ENCODE peak calls at places on chromosome 6, in nine cellular contexts. One of them, this sample, is unnamed.

GRCh38 chr6:18323935-18324707 is 59.8 kb upstream of the DEK start:
- DNase-seq in NCI-H146: peak
- DNase-seq in left ventricle myocardium superior: no peak
- DNase-seq in AML-193: peak
- DNase-seq in sciatic nerve: no peak
- DNase-seq in C1 segment of cervical spinal cord: no peak
- DNase-seq in T1000: no peak
- DNase-seq in RWPE1: peak
- DNase-seq in EL: peak
- DNase-seq in this sample: no peak

GRCh38 chr6:154258064-154258757 is 98.4 kb downstream of the IPCEF1 start:
- DNase-seq in NCI-H146: no peak
- DNase-seq in left ventricle myocardium superior: no peak
- DNase-seq in AML-193: peak
- DNase-seq in sciatic nerve: no peak
- DNase-seq in C1 segment of cervical spinal cord: no peak
- DNase-seq in T1000: no peak
- DNase-seq in RWPE1: no peak
- DNase-seq in EL: no peak
- DNase-seq in this sample: no peak

GRCh38 chr6:14706378-14706929 is 539.4 kb upstream of the JARID2 start:
- DNase-seq in NCI-H146: no peak
- DNase-seq in left ventricle myocardium superior: peak
- DNase-seq in AML-193: no peak
- DNase-seq in sciatic nerve: peak
- DNase-seq in C1 segment of cervical spinal cord: no peak
- DNase-seq in T1000: peak
- DNase-seq in RWPE1: peak
- DNase-seq in EL: peak
- DNase-seq in this sample: no peak

GRCh38 chr6:117951783-117952182 is 44.7 kb downstream of the SLC35F1 start:
- DNase-seq in NCI-H146: no peak
- DNase-seq in left ventricle myocardium superior: no peak
- DNase-seq in AML-193: no peak
- DNase-seq in sciatic nerve: no peak
- DNase-seq in C1 segment of cervical spinal cord: no peak
- DNase-seq in T1000: no peak
- DNase-seq in RWPE1: no peak
- DNase-seq in EL: no peak
- DNase-seq in this sample: no peak

GRCh38 chr6:106097368-106098231 is 11.5 kb downstream of the PRDM1 start:
- DNase-seq in NCI-H146: no peak
- DNase-seq in left ventricle myocardium superior: no peak
- DNase-seq in AML-193: peak
- DNase-seq in sciatic nerve: no peak
- DNase-seq in C1 segment of cervical spinal cord: no peak
- DNase-seq in T1000: no peak
- DNase-seq in RWPE1: no peak
- DNase-seq in EL: peak
- DNase-seq in this sample: no peak

GRCh38 chr6:157019115-157019628 is 242.0 kb downstream of the ARID1B start:
- DNase-seq in NCI-H146: no peak
- DNase-seq in left ventricle myocardium superior: no peak
- DNase-seq in AML-193: peak
- DNase-seq in sciatic nerve: no peak
- DNase-seq in C1 segment of cervical spinal cord: no peak
- DNase-seq in T1000: no peak
- DNase-seq in RWPE1: no peak
- DNase-seq in EL: peak
- DNase-seq in this sample: no peak

GRCh38 chr6:56899311-56899710 is 55.6 kb upstream of the BEND6 start:
- DNase-seq in NCI-H146: no peak
- DNase-seq in left ventricle myocardium superior: no peak
- DNase-seq in AML-193: no peak
- DNase-seq in sciatic nerve: no peak
- DNase-seq in C1 segment of cervical spinal cord: no peak
- DNase-seq in T1000: no peak
- DNase-seq in RWPE1: no peak
- DNase-seq in EL: peak
- DNase-seq in this sample: no peak

GRCh38 chr6:139654309-139654708 is 279.9 kb upstream of the CITED2 start:
- DNase-seq in NCI-H146: no peak
- DNase-seq in left ventricle myocardium superior: no peak
- DNase-seq in AML-193: no peak
- DNase-seq in sciatic nerve: no peak
- DNase-seq in C1 segment of cervical spinal cord: no peak
- DNase-seq in T1000: no peak
- DNase-seq in RWPE1: no peak
- DNase-seq in EL: no peak
- DNase-seq in this sample: no peak

GRCh38 chr6:38404900-38405556 is 234.7 kb downstream of the BTBD9 start:
- DNase-seq in NCI-H146: no peak
- DNase-seq in left ventricle myocardium superior: no peak
- DNase-seq in AML-193: no peak
- DNase-seq in sciatic nerve: no peak
- DNase-seq in C1 segment of cervical spinal cord: no peak
- DNase-seq in T1000: no peak
- DNase-seq in RWPE1: peak
- DNase-seq in EL: no peak
- DNase-seq in this sample: no peak

GRCh38 chr6:35082046-35082732 is 59.0 kb downstream of the TCP11 start:
- DNase-seq in NCI-H146: no peak
- DNase-seq in left ventricle myocardium superior: no peak
- DNase-seq in AML-193: no peak
- DNase-seq in sciatic nerve: no peak
- DNase-seq in C1 segment of cervical spinal cord: no peak
- DNase-seq in T1000: no peak
- DNase-seq in RWPE1: no peak
- DNase-seq in EL: no peak
- DNase-seq in this sample: no peak

GRCh38 chr6:71886184-71887005 is at the start of gene RIMS1:
- DNase-seq in NCI-H146: peak
- DNase-seq in left ventricle myocardium superior: peak
- DNase-seq in AML-193: no peak
- DNase-seq in sciatic nerve: no peak
- DNase-seq in C1 segment of cervical spinal cord: peak
- DNase-seq in T1000: peak
- DNase-seq in RWPE1: no peak
- DNase-seq in EL: peak
- DNase-seq in this sample: peak

GRCh38 chr6:11700118-11700718 is 78.4 kb downstream of the ADTRP start:
- DNase-seq in NCI-H146: peak
- DNase-seq in left ventricle myocardium superior: no peak
- DNase-seq in AML-193: peak
- DNase-seq in sciatic nerve: no peak
- DNase-seq in C1 segment of cervical spinal cord: no peak
- DNase-seq in T1000: no peak
- DNase-seq in RWPE1: peak
- DNase-seq in EL: peak
- DNase-seq in this sample: peak

GRCh38 chr6:81748946-81749345 is 3.5 kb downstream of the TENT5A start:
- DNase-seq in NCI-H146: no peak
- DNase-seq in left ventricle myocardium superior: no peak
- DNase-seq in AML-193: no peak
- DNase-seq in sciatic nerve: no peak
- DNase-seq in C1 segment of cervical spinal cord: no peak
- DNase-seq in T1000: no peak
- DNase-seq in RWPE1: no peak
- DNase-seq in EL: no peak
- DNase-seq in this sample: no peak

GRCh38 chr6:130708338-130708737 is 118.9 kb upstream of the SMLR1 start:
- DNase-seq in NCI-H146: no peak
- DNase-seq in left ventricle myocardium superior: no peak
- DNase-seq in AML-193: no peak
- DNase-seq in sciatic nerve: no peak
- DNase-seq in C1 segment of cervical spinal cord: no peak
- DNase-seq in T1000: no peak
- DNase-seq in RWPE1: no peak
- DNase-seq in EL: peak
- DNase-seq in this sample: no peak

GRCh38 chr6:9540534-9541126 is 874.2 kb downstream of the TFAP2A start:
- DNase-seq in NCI-H146: peak
- DNase-seq in left ventricle myocardium superior: no peak
- DNase-seq in AML-193: peak
- DNase-seq in sciatic nerve: no peak
- DNase-seq in C1 segment of cervical spinal cord: no peak
- DNase-seq in T1000: no peak
- DNase-seq in RWPE1: peak
- DNase-seq in EL: peak
- DNase-seq in this sample: peak

GRCh38 chr6:35291491-35291890 is 6.1 kb upstream of the DEF6 start:
- DNase-seq in NCI-H146: no peak
- DNase-seq in left ventricle myocardium superior: no peak
- DNase-seq in AML-193: no peak
- DNase-seq in sciatic nerve: no peak
- DNase-seq in C1 segment of cervical spinal cord: no peak
- DNase-seq in T1000: no peak
- DNase-seq in RWPE1: no peak
- DNase-seq in EL: no peak
- DNase-seq in this sample: no peak

GRCh38 chr6:36073587-36073986 is 46.0 kb downstream of the MAPK14 start:
- DNase-seq in NCI-H146: no peak
- DNase-seq in left ventricle myocardium superior: no peak
- DNase-seq in AML-193: no peak
- DNase-seq in sciatic nerve: no peak
- DNase-seq in C1 segment of cervical spinal cord: no peak
- DNase-seq in T1000: no peak
- DNase-seq in RWPE1: no peak
- DNase-seq in EL: no peak
- DNase-seq in this sample: no peak

GRCh38 chr6:36674942-36675341 is 3.6 kb upstream of the CDKN1A start:
- DNase-seq in NCI-H146: no peak
- DNase-seq in left ventricle myocardium superior: no peak
- DNase-seq in AML-193: no peak
- DNase-seq in sciatic nerve: no peak
- DNase-seq in C1 segment of cervical spinal cord: no peak
- DNase-seq in T1000: no peak
- DNase-seq in RWPE1: peak
- DNase-seq in EL: no peak
- DNase-seq in this sample: no peak

GRCh38 chr6:52575490-52575868 is 1.4 kb downstream of the TRAM2 start:
- DNase-seq in NCI-H146: no peak
- DNase-seq in left ventricle myocardium superior: no peak
- DNase-seq in AML-193: no peak
- DNase-seq in sciatic nerve: no peak
- DNase-seq in C1 segment of cervical spinal cord: no peak
- DNase-seq in T1000: no peak
- DNase-seq in RWPE1: no peak
- DNase-seq in EL: peak
- DNase-seq in this sample: no peak

GRCh38 chr6:157550114-157550989 is 169.4 kb downstream of the ZDHHC14 start:
- DNase-seq in NCI-H146: no peak
- DNase-seq in left ventricle myocardium superior: no peak
- DNase-seq in AML-193: no peak
- DNase-seq in sciatic nerve: no peak
- DNase-seq in C1 segment of cervical spinal cord: no peak
- DNase-seq in T1000: no peak
- DNase-seq in RWPE1: no peak
- DNase-seq in EL: no peak
- DNase-seq in this sample: no peak

GRCh38 chr6:31246051-31246495 is 25.8 kb downstream of the HLA-C start:
- DNase-seq in NCI-H146: no peak
- DNase-seq in left ventricle myocardium superior: no peak
- DNase-seq in AML-193: no peak
- DNase-seq in sciatic nerve: no peak
- DNase-seq in C1 segment of cervical spinal cord: no peak
- DNase-seq in T1000: peak
- DNase-seq in RWPE1: peak
- DNase-seq in EL: peak
- DNase-seq in this sample: peak

GRCh38 chr6:18115356-18115755 is 7.1 kb downstream of the NHLRC1 start:
- DNase-seq in NCI-H146: no peak
- DNase-seq in left ventricle myocardium superior: no peak
- DNase-seq in AML-193: no peak
- DNase-seq in sciatic nerve: no peak
- DNase-seq in C1 segment of cervical spinal cord: no peak
- DNase-seq in T1000: no peak
- DNase-seq in RWPE1: no peak
- DNase-seq in EL: no peak
- DNase-seq in this sample: no peak

GRCh38 chr6:3163248-3163594 is 5.9 kb upstream of the TUBB2A start:
- DNase-seq in NCI-H146: no peak
- DNase-seq in left ventricle myocardium superior: no peak
- DNase-seq in AML-193: no peak
- DNase-seq in sciatic nerve: no peak
- DNase-seq in C1 segment of cervical spinal cord: no peak
- DNase-seq in T1000: no peak
- DNase-seq in RWPE1: no peak
- DNase-seq in EL: no peak
- DNase-seq in this sample: no peak

GRCh38 chr6:31058128-31058894 is 48.0 kb downstream of the MUC22 start:
- DNase-seq in NCI-H146: peak
- DNase-seq in left ventricle myocardium superior: no peak
- DNase-seq in AML-193: peak
- DNase-seq in sciatic nerve: no peak
- DNase-seq in C1 segment of cervical spinal cord: no peak
- DNase-seq in T1000: peak
- DNase-seq in RWPE1: peak
- DNase-seq in EL: peak
- DNase-seq in this sample: peak

GRCh38 chr6:11854418-11855165 is 76.0 kb upstream of the ADTRP start:
- DNase-seq in NCI-H146: no peak
- DNase-seq in left ventricle myocardium superior: no peak
- DNase-seq in AML-193: no peak
- DNase-seq in sciatic nerve: no peak
- DNase-seq in C1 segment of cervical spinal cord: no peak
- DNase-seq in T1000: no peak
- DNase-seq in RWPE1: peak
- DNase-seq in EL: peak
- DNase-seq in this sample: no peak

This sample was measured in SW 1271.